ENCODE peak calls at places on chromosomes 1 and 21, in six cellular contexts. P is cardiac muscle cell; R is H7; G is IMR-90; H is CD4-positive, CD25-positive, alpha-beta regulatory T cell; K is brain microvascular endothelial cell. B is an unnamed sample.
A peak's percentile ranks its signal among the peaks of the same experiment; 100 is the strongest.

GRCh38 chr21:37803076-37803475 is 113.2 kb downstream of the KCNJ6 start:
- DNase-seq in G (no peak), K (no peak), R (no peak), H (no peak), P (no peak), B (no peak)

GRCh38 chr1:185305419-185305818 is 11.6 kb downstream of the IVNS1ABP start:
- DNase-seq in R (no peak), P (no peak), H (no peak), G (no peak), K (no peak), B (no peak)

GRCh38 chr21:26800455-26801454 is 44.5 kb downstream of the ADAMTS1 start:
- DNase-seq in G (peak; percentile 42), H (no peak), K (peak; percentile 84), R (no peak), P (peak; percentile 74), B (peak; percentile 85)

GRCh38 chr1:56339786-56340465 is 239.4 kb downstream of the PLPP3 start:
- DNase-seq in P (peak; percentile 41), G (no peak), R (no peak), H (no peak), K (no peak), B (no peak)

GRCh38 chr1:84936116-84936810 is 43.3 kb upstream of the LPAR3 start:
- DNase-seq in G (peak; percentile 72), H (peak; percentile 70), P (peak; percentile 85), R (peak; percentile 41), K (peak; percentile 50), B (no peak)

GRCh38 chr1:228396770-228397453 is 9.7 kb downstream of the TRIM11 start:
- DNase-seq in H (no peak), R (peak; percentile 32), K (no peak), G (no peak), P (no peak), B (no peak)

GRCh38 chr1:14780271-14780670 is 181.8 kb downstream of the KAZN start:
- DNase-seq in R (no peak), G (no peak), P (peak; percentile 50), K (no peak), H (no peak), B (no peak)

GRCh38 chr1:169288011-169288414 is 79.6 kb downstream of the NME7 start:
- DNase-seq in H (no peak), G (peak; percentile 17), R (no peak), P (peak; percentile 60), K (no peak), B (no peak)

GRCh38 chr21:36640260-36641244 is 58.4 kb upstream of the SIM2 start:
- DNase-seq in P (no peak), K (no peak), G (peak; percentile 23), R (peak; percentile 53), H (no peak), B (no peak)

GRCh38 chr1:1943834-1944570 is 24.9 kb upstream of the TMEM52 start:
- DNase-seq in K (peak; percentile 22), H (peak; percentile 42), R (peak; percentile 95), P (peak; percentile 42), G (no peak), B (no peak)

GRCh38 chr21:43911015-43911934 is 46.3 kb downstream of the AGPAT3 start:
- DNase-seq in H (no peak), R (peak; percentile 32), G (no peak), K (no peak), P (peak; percentile 14), B (no peak)

GRCh38 chr1:9724706-9725476 is 73.4 kb downstream of the PIK3CD start:
- DNase-seq in G (peak; percentile 47), P (peak; percentile 64), K (peak; percentile 21), R (peak; percentile 96), H (peak; percentile 76), B (no peak)

GRCh38 chr1:72690871-72691270 is 408.5 kb upstream of the NEGR1 start:
- DNase-seq in H (no peak), K (no peak), G (no peak), P (no peak), R (no peak), B (no peak)

GRCh38 chr1:244674446-244674845 is 21.5 kb downstream of the DESI2 start:
- DNase-seq in G (peak; percentile 47), R (no peak), H (no peak), K (peak; percentile 32), P (no peak), B (no peak)

GRCh38 chr21:34574984-34575529 is 39.9 kb downstream of the RCAN1 start:
- DNase-seq in G (no peak), P (no peak), K (no peak), H (no peak), R (no peak), B (no peak)

GRCh38 chr1:17070163-17070525 is 16.3 kb upstream of the SDHB start:
- DNase-seq in K (no peak), H (no peak), P (no peak), G (no peak), R (peak; percentile 17), B (no peak)

GRCh38 chr1:2148691-2149090 is 45.9 kb downstream of the FAAP20 start:
- DNase-seq in P (no peak), G (no peak), H (peak; percentile 80), R (no peak), K (no peak), B (no peak)

GRCh38 chr1:46114925-46115603 is 17.4 kb downstream of the PIK3R3 start:
- DNase-seq in P (no peak), H (no peak), R (no peak), G (no peak), K (no peak), B (no peak)

GRCh38 chr1:24486296-24487065 is 16.2 kb upstream of the RCAN3 start:
- DNase-seq in G (no peak), P (no peak), R (no peak), H (peak; percentile 84), K (no peak), B (no peak)

GRCh38 chr1:2384941-2385481 is 6.3 kb downstream of the MORN1 start:
- DNase-seq in G (no peak), H (no peak), R (peak; percentile 76), P (no peak), K (no peak), B (no peak)

GRCh38 chr1:246699095-246699735 is 25.0 kb upstream of the SCCPDH start:
- DNase-seq in K (peak; percentile 93), G (peak; percentile 96), P (peak; percentile 94), H (peak; percentile 91), R (peak; percentile 86), B (peak; percentile 75)

GRCh38 chr1:81877940-81878339 is 77.2 kb downstream of the ADGRL2 start:
- DNase-seq in H (no peak), P (no peak), K (no peak), G (no peak), R (no peak), B (no peak)

GRCh38 chr1:208169081-208169879 is 74.9 kb downstream of the PLXNA2 start:
- DNase-seq in R (no peak), P (no peak), H (no peak), G (no peak), K (no peak), B (no peak)
- H3K4me3 ChIP-seq in R (no peak overlapping the region), P (no peak overlapping the region), H (no peak overlapping the region), G (no peak overlapping the region), K (no peak overlapping the region), B (no peak overlapping the region)

GRCh38 chr21:9763306-9763705 is 758.1 kb upstream of the TPTE start:
- DNase-seq in K (no peak), P (no peak), H (no peak), R (no peak), G (no peak), B (no peak)
- H3K4me3 ChIP-seq in K (no peak overlapping the region), P (no peak overlapping the region), H (no peak overlapping the region), R (no peak overlapping the region), G (no peak overlapping the region), B (no peak overlapping the region)

GRCh38 chr1:30600706-30601105 is 122.7 kb downstream of the MATN1 start:
- DNase-seq in G (no peak), R (no peak), K (no peak), P (no peak), H (no peak), B (no peak)
- H3K4me3 ChIP-seq in G (no peak overlapping the region), R (no peak overlapping the region), K (no peak overlapping the region), P (no peak overlapping the region), H (no peak overlapping the region), B (no peak overlapping the region)

DNA sequence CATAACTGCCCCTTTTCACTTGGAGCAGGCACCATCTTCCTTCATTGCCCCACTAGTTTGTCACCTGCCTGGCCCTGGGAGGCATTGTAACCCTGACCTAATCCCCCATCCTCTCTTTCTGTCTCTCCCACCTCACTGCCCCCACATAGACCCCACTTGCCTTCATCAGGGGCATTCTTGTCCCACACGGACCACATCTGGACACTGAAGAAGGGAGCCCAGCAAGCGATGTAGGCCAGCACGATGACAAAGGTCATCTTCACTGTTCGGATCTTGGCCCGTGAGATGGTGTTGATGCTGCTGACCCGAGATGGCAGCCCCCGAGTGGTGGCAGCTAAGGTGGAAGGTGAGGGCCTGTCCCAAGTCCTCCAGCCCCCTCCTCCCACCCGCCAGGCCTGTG is 1.4 kb downstream of the AVPR1B start:
- DNase-seq in P (no peak), R (no peak), K (no peak), H (no peak), G (no peak), B (no peak)
- H3K4me3 ChIP-seq in P (no peak overlapping the region), R (no peak overlapping the region), K (no peak overlapping the region), H (no peak overlapping the region), G (no peak overlapping the region), B (no peak overlapping the region)

B was measured in skeletal muscle cell.